ENCODE peak calls at places on chromosome 7, in four cellular contexts. C is HCT116, S is caudate nucleus, U is right cardiac atrium. M is an unnamed sample.

GRCh38 chr7:27188666-27189559 is 3.9 kb upstream of the HOXA11 start:
- DNase-seq in S (no peak), U (peak), C (no peak), M (no peak)

GRCh38 chr7:97731736-97732370 is at the start of gene TAC1:
- DNase-seq in C (no peak), S (no peak), U (no peak), M (no peak)

GRCh38 chr7:98213874-98214810 is 2.9 kb downstream of the BHLHA15 start:
- DNase-seq in C (no peak), S (no peak), U (peak), M (peak)

GRCh38 chr7:92768501-92769360 is 67.6 kb downstream of the CDK6 start:
- DNase-seq in S (no peak), U (no peak), C (no peak), M (peak)

GRCh38 chr7:24472093-24472492 is 101.2 kb upstream of the PALS2 start:
- DNase-seq in C (no peak), U (no peak), S (no peak), M (no peak)

GRCh38 chr7:133778472-133778871 is 348.7 kb upstream of the LRGUK start:
- DNase-seq in U (peak), S (no peak), C (no peak), M (no peak)

GRCh38 chr7:106767073-106767472 is 98.0 kb upstream of the PIK3CG start:
- DNase-seq in C (no peak), S (no peak), U (no peak), M (no peak)

GRCh38 chr7:21731977-21732376 is 189.1 kb downstream of the DNAH11 start:
- DNase-seq in U (no peak), C (no peak), S (no peak), M (no peak)